ENCODE peak calls at places on chromosomes 7 and 10, in ten cellular contexts. Y, A, J, Z, M, V, D, W, I and K are unnamed samples.

GRCh38 chr7:963236-964078 is 9.0 kb upstream of the ADAP1 start:
- DNase-seq in Y (no peak), J (no peak), V (no peak), W (no peak), Z (no peak), M (peak), I (peak), D (no peak), A (peak), K (peak)

GRCh38 chr10:5929442-5929841 is 39.4 kb downstream of the FBH1 start:
- DNase-seq in J (no peak), M (no peak), V (no peak), Z (no peak), I (no peak), A (no peak), Y (no peak), D (no peak), W (no peak), K (no peak)

GRCh38 chr10:80477813-80478212 is 23.7 kb downstream of the TSPAN14 start:
- DNase-seq in D (no peak), J (peak), Z (no peak), V (peak), M (no peak), I (no peak), W (peak), Y (no peak), A (no peak), K (no peak)

GRCh38 chr10:79056736-79057391 is 11.9 kb upstream of the ZMIZ1 start:
- DNase-seq in D (no peak), J (no peak), M (no peak), Y (no peak), Z (peak), V (no peak), I (peak), A (peak), W (no peak), K (peak)

GRCh38 chr7:37067961-37068536 is 343.8 kb upstream of the AOAH start:
- DNase-seq in V (peak), M (peak), W (no peak), J (no peak), D (no peak), I (no peak), A (no peak), Y (no peak), Z (no peak), K (no peak)

GRCh38 chr7:136869991-136870798 is 1.7 kb downstream of the CHRM2 start:
- DNase-seq in V (peak), W (no peak), D (no peak), M (no peak), Z (no peak), J (peak), I (peak), A (peak), Y (no peak), K (peak)

GRCh38 chr10:21402606-21403083 is 122.8 kb downstream of the SKIDA1 start:
- DNase-seq in I (no peak), M (no peak), W (no peak), Z (no peak), V (peak), A (no peak), D (no peak), Y (no peak), J (no peak), K (no peak)

GRCh38 chr7:152095771-152096170 is 70.3 kb downstream of the GALNT11 start:
- DNase-seq in D (no peak), W (no peak), A (no peak), Z (no peak), I (no peak), V (no peak), Y (no peak), J (no peak), M (no peak), K (no peak)

GRCh38 chr7:74479961-74480829 is 26.5 kb downstream of the GTF2IRD1 start:
- DNase-seq in J (no peak), D (peak), I (peak), M (peak), W (no peak), Z (peak), V (peak), A (peak), Y (no peak), K (peak)

GRCh38 chr7:18019562-18019961 is 8.1 kb downstream of the PRPS1L1 start:
- DNase-seq in J (no peak), A (no peak), W (peak), V (peak), I (no peak), Z (no peak), D (no peak), Y (no peak), M (no peak), K (no peak)

GRCh38 chr10:88270871-88271713 is 312.0 kb downstream of the RNLS start:
- DNase-seq in M (no peak), J (peak), D (no peak), Y (no peak), I (no peak), W (no peak), A (no peak), Z (no peak), V (no peak), K (no peak)
- H3K27ac ChIP-seq in M (peak), J (peak), D (peak), Y (no peak), I (peak), W (no peak), A (peak), Z (no peak), V (no peak), K (no peak)

DNA sequence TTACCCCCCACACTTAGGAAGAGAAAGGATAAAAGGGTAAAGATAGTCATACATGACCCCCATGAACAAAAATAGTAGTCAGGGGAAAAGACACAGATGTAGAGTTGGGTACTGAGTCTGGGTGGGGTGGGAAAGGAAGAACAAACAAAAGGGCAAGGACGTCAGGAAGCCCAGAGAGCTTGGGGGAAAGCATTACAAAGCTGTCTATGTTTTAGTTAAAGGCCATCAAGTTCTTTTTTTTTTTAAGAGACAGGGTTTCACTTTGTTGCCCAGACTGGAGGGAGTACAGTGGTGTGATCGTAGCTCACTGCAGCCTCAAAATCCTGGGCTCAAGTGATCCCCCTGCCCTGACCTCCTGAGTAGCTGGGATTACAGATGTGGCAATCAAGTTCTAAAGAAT is 98.4 kb upstream of the PDLIM1 start:
- DNase-seq in Z (no peak), Y (no peak), A (no peak), M (no peak), V (no peak), W (no peak), J (no peak), I (no peak), D (no peak), K (no peak)
- H3K27ac ChIP-seq in Z (peak), Y (no peak), A (peak), M (peak), V (no peak), W (peak), J (no peak), I (peak), D (no peak), K (peak)

GRCh38 chr10:30782543-30783461 is 153.2 kb upstream of the LYZL2 start:
- DNase-seq in M (no peak), W (no peak), I (no peak), Y (no peak), Z (no peak), V (peak), J (no peak), A (no peak), D (no peak), K (no peak)

GRCh38 chr10:30784896-30785605 is 155.5 kb upstream of the LYZL2 start:
- DNase-seq in J (peak), Z (peak), V (peak), Y (no peak), D (no peak), M (peak), A (peak), I (peak), W (no peak), K (peak)

GRCh38 chr10:30783939-30784500 is 154.5 kb upstream of the LYZL2 start:
- DNase-seq in D (peak), M (peak), Z (peak), I (peak), A (peak), Y (peak), W (no peak), J (peak), V (peak), K (peak)

GRCh38 chr10:30786131-30786530 is 156.6 kb upstream of the LYZL2 start:
- DNase-seq in V (no peak), W (no peak), I (no peak), M (no peak), Y (no peak), Z (no peak), A (no peak), J (no peak), D (no peak), K (no peak)

DNA sequence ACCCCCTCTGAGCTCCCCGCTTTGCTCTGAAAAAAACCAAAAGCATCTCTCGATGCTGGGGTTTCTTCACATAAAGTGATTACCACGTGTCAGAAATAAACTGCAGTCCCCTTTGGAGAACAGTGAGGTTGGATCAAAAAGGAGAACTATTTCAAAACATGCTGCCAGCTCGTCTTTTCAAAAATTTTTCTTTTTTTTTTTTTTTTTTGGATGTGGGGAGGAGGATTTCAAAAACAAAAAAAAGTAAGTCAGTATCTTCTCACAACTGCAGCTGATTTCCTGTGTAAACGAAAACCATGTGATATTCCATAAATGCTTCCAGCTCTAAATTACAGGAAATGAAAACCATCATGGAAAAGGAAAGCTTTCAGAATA is 155.0 kb upstream of the LYZL2 start:
- DNase-seq in Z (no peak), W (no peak), V (peak), I (no peak), Y (no peak), A (no peak), J (no peak), D (no peak), M (no peak), K (no peak)
- H3K27ac ChIP-seq in Z (peak), W (no peak), V (peak), I (peak), Y (no peak), A (peak), J (peak), D (peak), M (peak), K (peak)

DNA sequence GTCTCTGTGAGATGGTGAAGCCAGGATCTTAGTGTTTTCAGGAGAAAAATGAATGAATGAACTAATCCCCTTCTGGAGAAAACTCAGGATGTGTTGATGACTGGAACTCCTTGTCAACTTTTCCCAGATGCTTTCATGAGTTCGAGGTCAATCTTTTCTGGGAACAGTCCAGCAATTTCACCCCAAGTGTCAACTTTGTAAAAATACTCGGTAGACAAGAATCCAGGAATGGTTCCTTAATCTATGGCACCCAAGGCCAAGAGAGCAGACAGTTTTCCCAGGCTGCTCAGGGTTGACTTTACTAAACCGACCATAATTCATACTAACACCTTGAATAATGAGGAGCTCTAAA is 31.1 kb upstream of the LYZL1 start:
- DNase-seq in Z (peak), I (no peak), V (no peak), D (no peak), W (no peak), M (no peak), A (no peak), J (no peak), Y (no peak), K (no peak)
- H3K27ac ChIP-seq in Z (peak), I (no peak), V (peak), D (no peak), W (peak), M (no peak), A (peak), J (no peak), Y (peak), K (no peak)

GRCh38 chr7:29482056-29482455 is 81.6 kb upstream of the PRR15 start:
- DNase-seq in D (no peak), W (no peak), A (no peak), Y (no peak), V (no peak), Z (no peak), M (no peak), J (no peak), I (no peak), K (no peak)
- H3K27ac ChIP-seq in D (no peak), W (no peak), A (no peak), Y (no peak), V (no peak), Z (no peak), M (no peak), J (no peak), I (no peak), K (no peak)